ENCODE peak calls at places on chromosomes 6 and 20, in eight cellular contexts. One of them, this sample, is unnamed.

GRCh38 chr6:24848461-24848860 is 49.7 kb upstream of the ARMH2 start:
- DNase-seq in GM06990: no peak
- DNase-seq in IMR-90: no peak
- DNase-seq in tibial artery: no peak
- DNase-seq in colonic mucosa: no peak
- DNase-seq in activated CD8-positive, alpha-beta T cell treated with anti-CD3 and anti-CD28 coated beads for 36 hours: no peak
- DNase-seq in cardiac fibroblast: no peak
- DNase-seq in A549: no peak
- DNase-seq in this sample: no peak

GRCh38 chr6:18138906-18139305 is 16.0 kb downstream of the TPMT start:
- DNase-seq in GM06990: no peak
- DNase-seq in IMR-90: no peak
- DNase-seq in tibial artery: no peak
- DNase-seq in colonic mucosa: no peak
- DNase-seq in activated CD8-positive, alpha-beta T cell treated with anti-CD3 and anti-CD28 coated beads for 36 hours: no peak
- DNase-seq in cardiac fibroblast: no peak
- DNase-seq in A549: no peak
- DNase-seq in this sample: no peak

GRCh38 chr6:17865798-17866725 is 121.4 kb downstream of the KIF13A start:
- DNase-seq in GM06990: no peak
- DNase-seq in IMR-90: peak
- DNase-seq in tibial artery: peak
- DNase-seq in colonic mucosa: peak
- DNase-seq in activated CD8-positive, alpha-beta T cell treated with anti-CD3 and anti-CD28 coated beads for 36 hours: no peak
- DNase-seq in cardiac fibroblast: peak
- DNase-seq in A549: peak
- DNase-seq in this sample: no peak

GRCh38 chr6:42118162-42119001 is 24.0 kb downstream of the C6orf132 start:
- DNase-seq in GM06990: no peak
- DNase-seq in IMR-90: no peak
- DNase-seq in tibial artery: peak
- DNase-seq in colonic mucosa: peak
- DNase-seq in activated CD8-positive, alpha-beta T cell treated with anti-CD3 and anti-CD28 coated beads for 36 hours: no peak
- DNase-seq in cardiac fibroblast: peak
- DNase-seq in A549: peak
- DNase-seq in this sample: no peak

GRCh38 chr6:10403385-10404106 is 11.3 kb downstream of the TFAP2A start:
- DNase-seq in GM06990: no peak
- DNase-seq in IMR-90: peak
- DNase-seq in tibial artery: no peak
- DNase-seq in colonic mucosa: no peak
- DNase-seq in activated CD8-positive, alpha-beta T cell treated with anti-CD3 and anti-CD28 coated beads for 36 hours: no peak
- DNase-seq in cardiac fibroblast: peak
- DNase-seq in A549: peak
- DNase-seq in this sample: no peak

GRCh38 chr6:10507298-10507697 is 13.9 kb upstream of the GCNT2 start:
- DNase-seq in GM06990: no peak
- DNase-seq in IMR-90: no peak
- DNase-seq in tibial artery: no peak
- DNase-seq in colonic mucosa: no peak
- DNase-seq in activated CD8-positive, alpha-beta T cell treated with anti-CD3 and anti-CD28 coated beads for 36 hours: no peak
- DNase-seq in cardiac fibroblast: no peak
- DNase-seq in A549: no peak
- DNase-seq in this sample: no peak

GRCh38 chr20:55555075-55555650 is 450.2 kb downstream of the CBLN4 start:
- DNase-seq in GM06990: no peak
- DNase-seq in IMR-90: no peak
- DNase-seq in tibial artery: no peak
- DNase-seq in colonic mucosa: no peak
- DNase-seq in activated CD8-positive, alpha-beta T cell treated with anti-CD3 and anti-CD28 coated beads for 36 hours: no peak
- DNase-seq in cardiac fibroblast: no peak
- DNase-seq in A549: no peak
- DNase-seq in this sample: no peak

GRCh38 chr6:27250955-27251671 is 3.6 kb downstream of the PRSS16 start:
- DNase-seq in GM06990: peak
- DNase-seq in IMR-90: no peak
- DNase-seq in tibial artery: peak
- DNase-seq in colonic mucosa: peak
- DNase-seq in activated CD8-positive, alpha-beta T cell treated with anti-CD3 and anti-CD28 coated beads for 36 hours: peak
- DNase-seq in cardiac fibroblast: peak
- DNase-seq in A549: peak
- DNase-seq in this sample: peak

GRCh38 chr20:10761786-10762185 is 88.0 kb upstream of the JAG1 start:
- DNase-seq in GM06990: no peak
- DNase-seq in IMR-90: peak
- DNase-seq in tibial artery: peak
- DNase-seq in colonic mucosa: no peak
- DNase-seq in activated CD8-positive, alpha-beta T cell treated with anti-CD3 and anti-CD28 coated beads for 36 hours: no peak
- DNase-seq in cardiac fibroblast: peak
- DNase-seq in A549: no peak
- DNase-seq in this sample: no peak

GRCh38 chr20:10219452-10219791 is 792 bp downstream of the SNAP25 start:
- DNase-seq in GM06990: peak
- DNase-seq in IMR-90: peak
- DNase-seq in tibial artery: peak
- DNase-seq in colonic mucosa: peak
- DNase-seq in activated CD8-positive, alpha-beta T cell treated with anti-CD3 and anti-CD28 coated beads for 36 hours: peak
- DNase-seq in cardiac fibroblast: peak
- DNase-seq in A549: peak
- DNase-seq in this sample: peak

GRCh38 chr6:42911171-42912021 is 4.5 kb upstream of the PTCRA start:
- DNase-seq in GM06990: no peak
- DNase-seq in IMR-90: no peak
- DNase-seq in tibial artery: no peak
- DNase-seq in colonic mucosa: no peak
- DNase-seq in activated CD8-positive, alpha-beta T cell treated with anti-CD3 and anti-CD28 coated beads for 36 hours: no peak
- DNase-seq in cardiac fibroblast: no peak
- DNase-seq in A549: no peak
- DNase-seq in this sample: peak

GRCh38 chr6:36873612-36874011 is 991 bp downstream of the PPIL1 start:
- DNase-seq in GM06990: no peak
- DNase-seq in IMR-90: no peak
- DNase-seq in tibial artery: no peak
- DNase-seq in colonic mucosa: no peak
- DNase-seq in activated CD8-positive, alpha-beta T cell treated with anti-CD3 and anti-CD28 coated beads for 36 hours: peak
- DNase-seq in cardiac fibroblast: no peak
- DNase-seq in A549: peak
- DNase-seq in this sample: no peak

GRCh38 chr20:44208770-44209169 is 1.8 kb downstream of the OSER1 start:
- DNase-seq in GM06990: no peak
- DNase-seq in IMR-90: peak
- DNase-seq in tibial artery: no peak
- DNase-seq in colonic mucosa: no peak
- DNase-seq in activated CD8-positive, alpha-beta T cell treated with anti-CD3 and anti-CD28 coated beads for 36 hours: no peak
- DNase-seq in cardiac fibroblast: peak
- DNase-seq in A549: no peak
- DNase-seq in this sample: no peak

GRCh38 chr6:135012764-135013163 is 41.9 kb downstream of the HBS1L start:
- DNase-seq in GM06990: no peak
- DNase-seq in IMR-90: peak
- DNase-seq in tibial artery: no peak
- DNase-seq in colonic mucosa: no peak
- DNase-seq in activated CD8-positive, alpha-beta T cell treated with anti-CD3 and anti-CD28 coated beads for 36 hours: no peak
- DNase-seq in cardiac fibroblast: peak
- DNase-seq in A549: no peak
- DNase-seq in this sample: no peak

GRCh38 chr6:24879351-24879750 is 56.4 kb downstream of the RIPOR2 start:
- DNase-seq in GM06990: no peak
- DNase-seq in IMR-90: no peak
- DNase-seq in tibial artery: no peak
- DNase-seq in colonic mucosa: no peak
- DNase-seq in activated CD8-positive, alpha-beta T cell treated with anti-CD3 and anti-CD28 coated beads for 36 hours: no peak
- DNase-seq in cardiac fibroblast: no peak
- DNase-seq in A549: no peak
- DNase-seq in this sample: no peak

GRCh38 chr6:62716719-62717118 is 430.7 kb upstream of the KHDRBS2 start:
- DNase-seq in GM06990: no peak
- DNase-seq in IMR-90: no peak
- DNase-seq in tibial artery: no peak
- DNase-seq in colonic mucosa: no peak
- DNase-seq in activated CD8-positive, alpha-beta T cell treated with anti-CD3 and anti-CD28 coated beads for 36 hours: no peak
- DNase-seq in cardiac fibroblast: no peak
- DNase-seq in A549: no peak
- DNase-seq in this sample: no peak

GRCh38 chr6:109441069-109441816 is 719 bp downstream of the SMPD2 start:
- DNase-seq in GM06990: no peak
- DNase-seq in IMR-90: peak
- DNase-seq in tibial artery: peak
- DNase-seq in colonic mucosa: peak
- DNase-seq in activated CD8-positive, alpha-beta T cell treated with anti-CD3 and anti-CD28 coated beads for 36 hours: peak
- DNase-seq in cardiac fibroblast: peak
- DNase-seq in A549: peak
- DNase-seq in this sample: peak

GRCh38 chr6:158661156-158661555 is 11.3 kb downstream of the SYTL3 start:
- DNase-seq in GM06990: no peak
- DNase-seq in IMR-90: no peak
- DNase-seq in tibial artery: no peak
- DNase-seq in colonic mucosa: no peak
- DNase-seq in activated CD8-positive, alpha-beta T cell treated with anti-CD3 and anti-CD28 coated beads for 36 hours: no peak
- DNase-seq in cardiac fibroblast: no peak
- DNase-seq in A549: no peak
- DNase-seq in this sample: no peak

GRCh38 chr6:158655569-158656450 is 6.0 kb downstream of the SYTL3 start:
- DNase-seq in GM06990: no peak
- DNase-seq in IMR-90: peak
- DNase-seq in tibial artery: no peak
- DNase-seq in colonic mucosa: no peak
- DNase-seq in activated CD8-positive, alpha-beta T cell treated with anti-CD3 and anti-CD28 coated beads for 36 hours: no peak
- DNase-seq in cardiac fibroblast: no peak
- DNase-seq in A549: no peak
- DNase-seq in this sample: no peak

GRCh38 chr6:158662607-158663464 is 13.0 kb downstream of the SYTL3 start:
- DNase-seq in GM06990: no peak
- DNase-seq in IMR-90: peak
- DNase-seq in tibial artery: no peak
- DNase-seq in colonic mucosa: no peak
- DNase-seq in activated CD8-positive, alpha-beta T cell treated with anti-CD3 and anti-CD28 coated beads for 36 hours: no peak
- DNase-seq in cardiac fibroblast: peak
- DNase-seq in A549: no peak
- DNase-seq in this sample: no peak

GRCh38 chr6:158663465-158664167 is 13.8 kb downstream of the SYTL3 start:
- DNase-seq in GM06990: no peak
- DNase-seq in IMR-90: no peak
- DNase-seq in tibial artery: no peak
- DNase-seq in colonic mucosa: no peak
- DNase-seq in activated CD8-positive, alpha-beta T cell treated with anti-CD3 and anti-CD28 coated beads for 36 hours: no peak
- DNase-seq in cardiac fibroblast: no peak
- DNase-seq in A549: no peak
- DNase-seq in this sample: no peak

DNA sequence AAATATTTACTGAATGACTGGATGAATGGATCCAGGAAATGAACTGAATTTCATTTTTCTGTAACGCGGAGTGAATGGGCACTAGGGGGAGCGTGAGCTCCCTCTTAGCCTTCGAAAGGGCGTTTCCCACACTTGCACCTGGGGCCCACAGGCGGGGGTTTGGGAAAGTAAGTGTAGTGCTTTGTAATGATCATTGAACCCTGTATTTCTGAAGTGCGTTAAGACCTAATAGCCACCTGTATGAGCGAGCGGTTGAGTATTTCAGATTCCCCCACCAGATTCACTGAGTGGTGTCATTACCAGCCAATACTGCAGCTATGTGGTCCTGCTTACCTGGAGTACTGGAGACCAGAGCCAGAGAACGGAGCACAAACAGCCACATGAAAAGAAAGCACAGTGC is 10.5 kb downstream of the SYTL3 start:
- DNase-seq in GM06990: no peak
- DNase-seq in IMR-90: no peak
- DNase-seq in tibial artery: no peak
- DNase-seq in colonic mucosa: peak
- DNase-seq in activated CD8-positive, alpha-beta T cell treated with anti-CD3 and anti-CD28 coated beads for 36 hours: peak
- DNase-seq in cardiac fibroblast: no peak
- DNase-seq in A549: peak
- DNase-seq in this sample: no peak
- TF ChIP-seq CTCF in GM06990: peak
- TF ChIP-seq CTCF in IMR-90: peak
- TF ChIP-seq CTCF in tibial artery: no peak
- TF ChIP-seq CTCF in colonic mucosa: peak
- TF ChIP-seq CTCF in activated CD8-positive, alpha-beta T cell treated with anti-CD3 and anti-CD28 coated beads for 36 hours: peak
- TF ChIP-seq CTCF in cardiac fibroblast: peak
- TF ChIP-seq CTCF in A549: peak
- TF ChIP-seq CTCF in this sample: peak

DNA sequence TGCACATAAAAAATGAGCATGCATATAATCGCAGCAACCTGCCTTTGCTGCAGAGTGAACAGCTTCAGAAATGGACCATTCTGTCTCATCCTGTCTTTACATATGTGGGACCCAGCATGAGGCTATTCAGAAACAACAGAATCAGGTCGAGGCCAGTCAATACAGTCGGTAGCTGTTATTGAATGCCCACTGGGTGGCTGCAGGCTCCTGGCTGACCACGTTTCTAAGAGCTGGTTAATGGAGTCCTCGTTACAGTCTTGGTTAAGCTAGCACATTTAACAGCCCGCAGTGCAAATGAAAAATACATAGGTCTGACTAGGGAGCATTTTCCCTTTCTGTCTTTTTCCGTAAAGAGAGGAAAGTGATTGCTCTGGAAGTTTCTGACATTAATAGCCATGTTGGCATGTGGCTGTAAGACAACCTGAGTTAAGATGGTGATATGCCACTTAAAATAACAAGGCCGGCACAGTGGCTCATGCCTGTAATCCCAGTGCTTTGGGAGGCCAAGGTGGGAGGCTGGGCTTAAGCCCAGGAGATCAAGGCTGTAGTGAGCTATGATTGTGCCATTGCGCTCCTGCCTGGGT is 75.0 kb downstream of the SHLD1 start:
- DNase-seq in GM06990: no peak
- DNase-seq in IMR-90: no peak
- DNase-seq in tibial artery: no peak
- DNase-seq in colonic mucosa: no peak
- DNase-seq in activated CD8-positive, alpha-beta T cell treated with anti-CD3 and anti-CD28 coated beads for 36 hours: no peak
- DNase-seq in cardiac fibroblast: no peak
- DNase-seq in A549: no peak
- DNase-seq in this sample: no peak
- TF ChIP-seq CTCF in GM06990: no peak
- TF ChIP-seq CTCF in IMR-90: no peak
- TF ChIP-seq CTCF in tibial artery: no peak
- TF ChIP-seq CTCF in colonic mucosa: no peak
- TF ChIP-seq CTCF in activated CD8-positive, alpha-beta T cell treated with anti-CD3 and anti-CD28 coated beads for 36 hours: no peak
- TF ChIP-seq CTCF in cardiac fibroblast: no peak
- TF ChIP-seq CTCF in A549: no peak
- TF ChIP-seq CTCF in this sample: no peak

DNA sequence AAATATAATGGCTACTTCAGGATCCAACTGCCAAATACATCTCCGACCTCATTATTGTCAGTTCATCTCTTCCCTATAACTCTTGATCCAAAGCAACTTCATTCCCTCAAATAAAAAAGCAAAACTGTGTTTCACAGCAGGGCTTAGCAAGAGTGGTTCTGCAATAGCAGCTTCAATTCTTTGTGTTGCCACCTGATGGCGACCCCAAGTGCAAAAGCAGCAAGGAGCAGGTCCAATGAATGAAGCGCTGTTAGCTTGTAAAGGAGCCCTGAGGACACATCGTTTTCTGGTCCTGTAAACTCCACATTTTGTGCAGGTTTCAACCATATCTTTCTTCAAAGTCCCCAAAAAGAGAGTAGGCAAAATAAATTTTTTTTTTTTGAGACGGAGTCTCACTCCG is 19.6 kb downstream of the RTN4IP1 start:
- DNase-seq in GM06990: no peak
- DNase-seq in IMR-90: no peak
- DNase-seq in tibial artery: no peak
- DNase-seq in colonic mucosa: no peak
- DNase-seq in activated CD8-positive, alpha-beta T cell treated with anti-CD3 and anti-CD28 coated beads for 36 hours: peak
- DNase-seq in cardiac fibroblast: no peak
- DNase-seq in A549: no peak
- DNase-seq in this sample: no peak
- TF ChIP-seq CTCF in GM06990: peak
- TF ChIP-seq CTCF in IMR-90: peak
- TF ChIP-seq CTCF in tibial artery: no peak
- TF ChIP-seq CTCF in colonic mucosa: no peak
- TF ChIP-seq CTCF in activated CD8-positive, alpha-beta T cell treated with anti-CD3 and anti-CD28 coated beads for 36 hours: peak
- TF ChIP-seq CTCF in cardiac fibroblast: peak
- TF ChIP-seq CTCF in A549: peak
- TF ChIP-seq CTCF in this sample: peak

GRCh38 chr6:31070711-31071197 is 41.6 kb downstream of the C6orf15 start:
- DNase-seq in GM06990: no peak
- DNase-seq in IMR-90: peak
- DNase-seq in tibial artery: no peak
- DNase-seq in colonic mucosa: no peak
- DNase-seq in activated CD8-positive, alpha-beta T cell treated with anti-CD3 and anti-CD28 coated beads for 36 hours: no peak
- DNase-seq in cardiac fibroblast: peak
- DNase-seq in A549: peak
- DNase-seq in this sample: peak
- TF ChIP-seq CTCF in GM06990: peak
- TF ChIP-seq CTCF in IMR-90: peak
- TF ChIP-seq CTCF in tibial artery: no peak
- TF ChIP-seq CTCF in colonic mucosa: no peak
- TF ChIP-seq CTCF in activated CD8-positive, alpha-beta T cell treated with anti-CD3 and anti-CD28 coated beads for 36 hours: no peak
- TF ChIP-seq CTCF in cardiac fibroblast: peak
- TF ChIP-seq CTCF in A549: peak
- TF ChIP-seq CTCF in this sample: peak